ENCODE peak calls at places on chromosomes 7 and 10, in six cellular contexts. L is WTC11, Y is left ventricle myocardium inferior, N is suprapubic skin, B is GM12865, Q is thyroid gland. H is an unnamed sample.

GRCh38 chr10:82742478-82742877 is 867.5 kb downstream of the NRG3 start:
- DNase-seq in L (no peak), Y (no peak), N (no peak), B (no peak), Q (no peak), H (no peak)

GRCh38 chr10:66555061-66555460 is 370.8 kb upstream of the LRRTM3 start:
- DNase-seq in L (no peak), Y (no peak), N (no peak), B (no peak), Q (no peak), H (no peak)

GRCh38 chr10:24723788-24724380 is at the start of gene ARHGAP21:
- DNase-seq in L (peak), Y (peak), N (peak), B (peak), Q (peak), H (peak)

GRCh38 chr10:14586901-14587300 is 187.8 kb downstream of the FAM107B start:
- DNase-seq in L (no peak), Y (no peak), N (no peak), B (no peak), Q (peak), H (no peak)

GRCh38 chr10:80632742-80633141 is 95.0 kb downstream of the SH2D4B start:
- DNase-seq in L (no peak), Y (no peak), N (no peak), B (no peak), Q (no peak), H (no peak)

GRCh38 chr10:15068802-15069201 is 19.8 kb downstream of the ACBD7 start:
- DNase-seq in L (no peak), Y (no peak), N (no peak), B (no peak), Q (no peak), H (no peak)

GRCh38 chr10:32111585-32111984 is 55.4 kb upstream of the KIF5B start:
- DNase-seq in L (no peak), Y (no peak), N (no peak), B (no peak), Q (no peak), H (no peak)

GRCh38 chr10:75240329-75240728 is 4.6 kb upstream of the COMTD1 start:
- DNase-seq in L (no peak), Y (no peak), N (peak), B (no peak), Q (no peak), H (no peak)

GRCh38 chr10:78045237-78045636 is 11.6 kb downstream of the RPS24 start:
- DNase-seq in L (no peak), Y (no peak), N (no peak), B (peak), Q (no peak), H (peak)

GRCh38 chr10:33027088-33027487 is 69.1 kb upstream of the ITGB1 start:
- DNase-seq in L (no peak), Y (no peak), N (no peak), B (no peak), Q (no peak), H (no peak)

GRCh38 chr7:71563276-71563675 is 431.3 kb downstream of the GALNT17 start:
- DNase-seq in L (no peak), Y (no peak), N (no peak), B (no peak), Q (no peak), H (no peak)

GRCh38 chr10:113273151-113273876 is 279.5 kb upstream of the HABP2 start:
- DNase-seq in L (peak), Y (peak), N (no peak), B (no peak), Q (peak), H (no peak)

GRCh38 chr7:55044791-55045190 is 26.0 kb downstream of the EGFR start:
- DNase-seq in L (no peak), Y (no peak), N (no peak), B (no peak), Q (peak), H (no peak)

GRCh38 chr10:131722525-131723264 is 178.1 kb upstream of the PPP2R2D start:
- DNase-seq in L (no peak), Y (no peak), N (peak), B (no peak), Q (no peak), H (no peak)

GRCh38 chr10:17222329-17222728 is 5.7 kb upstream of the VIM start:
- DNase-seq in L (no peak), Y (no peak), N (no peak), B (no peak), Q (no peak), H (no peak)

GRCh38 chr7:108454674-108455523 is 1.3 kb downstream of the NRCAM start:
- DNase-seq in L (peak), Y (no peak), N (no peak), B (no peak), Q (peak), H (peak)

GRCh38 chr7:112337177-112337576 is 113.1 kb upstream of the IFRD1 start:
- DNase-seq in L (no peak), Y (no peak), N (no peak), B (no peak), Q (no peak), H (no peak)

GRCh38 chr7:36979810-36980248 is 255.5 kb upstream of the AOAH start:
- DNase-seq in L (no peak), Y (no peak), N (no peak), B (no peak), Q (no peak), H (no peak)

DNA sequence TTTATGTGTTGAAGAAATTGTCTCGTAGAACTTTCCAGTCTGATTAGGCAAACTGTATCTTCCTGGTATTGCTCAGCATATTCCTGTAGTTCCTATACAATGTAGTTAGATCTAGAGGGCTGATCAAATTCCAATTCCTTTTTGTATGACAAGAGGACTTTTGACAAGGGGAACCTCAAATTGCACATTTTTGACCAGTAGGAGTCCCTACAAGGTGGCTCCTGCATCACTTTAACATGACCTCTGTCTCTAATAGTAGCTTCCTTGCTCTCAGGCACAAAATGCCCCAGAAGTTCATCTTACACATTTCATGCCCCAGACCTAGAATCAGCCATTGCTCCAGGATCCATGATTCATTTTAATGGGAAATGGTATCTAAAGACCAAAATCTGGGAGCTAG is 18.7 kb downstream of the HERPUD2 start:
- DNase-seq in L (no peak), Y (no peak), N (no peak), B (peak), Q (no peak), H (no peak)
- TF ChIP-seq CTCF in L (no peak), Y (no peak), N (no peak), B (no peak), Q (no peak), H (peak)

GRCh38 chr7:140494877-140495276 is 15.6 kb upstream of the MKRN1 start:
- DNase-seq in L (no peak), Y (no peak), N (no peak), B (no peak), Q (no peak), H (no peak)
- TF ChIP-seq CTCF in L (no peak), Y (no peak), N (no peak), B (no peak), Q (no peak), H (no peak)

GRCh38 chr10:110534571-110534970 is 32.9 kb upstream of the SMC3 start:
- DNase-seq in L (no peak), Y (no peak), N (no peak), B (no peak), Q (no peak), H (no peak)

GRCh38 chr10:110540038-110540437 is 27.5 kb upstream of the SMC3 start:
- DNase-seq in L (no peak), Y (no peak), N (no peak), B (peak), Q (no peak), H (no peak)

GRCh38 chr10:110531687-110532086 is 34.0 kb downstream of the DUSP5 start:
- DNase-seq in L (no peak), Y (no peak), N (no peak), B (no peak), Q (no peak), H (no peak)

GRCh38 chr10:110533149-110533548 is 34.3 kb upstream of the SMC3 start:
- DNase-seq in L (no peak), Y (no peak), N (no peak), B (no peak), Q (no peak), H (no peak)

GRCh38 chr10:110535958-110536891 is 31.3 kb upstream of the SMC3 start:
- DNase-seq in L (peak), Y (peak), N (no peak), B (peak), Q (no peak), H (peak)
- TF ChIP-seq CTCF in L (no peak), Y (peak), N (no peak), B (peak), Q (no peak), H (peak)

GRCh38 chr7:2921748-2922147 is 77.6 kb upstream of the GNA12 start:
- DNase-seq in L (peak), Y (no peak), N (no peak), B (no peak), Q (no peak), H (no peak)
- TF ChIP-seq CTCF in L (peak), Y (no peak), N (no peak), B (no peak), Q (no peak), H (no peak)

GRCh38 chr10:93337309-93337721 is 144.8 kb downstream of the MYOF start:
- DNase-seq in L (no peak), Y (no peak), N (no peak), B (peak), Q (no peak), H (no peak)
- TF ChIP-seq CTCF in L (no peak), Y (no peak), N (no peak), B (no peak), Q (no peak), H (no peak)

GRCh38 chr7:590731-591551 is 71.3 kb upstream of the PDGFA start:
- DNase-seq in L (no peak), Y (no peak), N (no peak), B (no peak), Q (no peak), H (no peak)
- TF ChIP-seq CTCF in L (no peak), Y (no peak), N (no peak), B (no peak), Q (no peak), H (no peak)

DNA sequence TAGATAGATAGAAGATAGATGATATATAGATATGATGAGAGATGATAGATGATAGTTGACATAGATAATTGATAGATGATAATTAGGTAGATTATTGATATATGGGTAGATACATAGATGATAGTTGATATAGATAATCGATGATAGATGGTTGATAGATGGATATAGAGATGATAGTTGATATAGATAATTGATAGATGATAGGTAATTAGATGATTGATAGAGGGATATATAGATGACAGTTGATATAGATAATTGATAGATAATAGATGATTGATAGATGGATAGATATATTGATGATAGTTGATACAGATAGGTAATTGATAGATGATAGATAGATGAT is 72.3 kb downstream of the PRR15 start:
- DNase-seq in L (no peak), Y (no peak), N (no peak), B (no peak), Q (no peak), H (no peak)
- TF ChIP-seq CTCF in L (no peak), Y (no peak), N (no peak), B (no peak), Q (no peak), H (no peak)

GRCh38 chr10:21172774-21173432 is 275.8 kb upstream of the NEBL start:
- DNase-seq in L (peak), Y (no peak), N (no peak), B (no peak), Q (peak), H (peak)

GRCh38 chr10:21173433-21173963 is 276.4 kb upstream of the NEBL start:
- DNase-seq in L (no peak), Y (no peak), N (no peak), B (no peak), Q (peak), H (no peak)

GRCh38 chr10:21174670-21175495 is 277.8 kb upstream of the NEBL start:
- DNase-seq in L (no peak), Y (no peak), N (no peak), B (no peak), Q (no peak), H (no peak)

GRCh38 chr10:21175797-21176196 is 278.7 kb upstream of the NEBL start:
- DNase-seq in L (no peak), Y (no peak), N (no peak), B (no peak), Q (peak), H (no peak)

GRCh38 chr10:21173964-21174669 is 277.0 kb upstream of the NEBL start:
- DNase-seq in L (peak), Y (peak), N (peak), B (peak), Q (peak), H (peak)
- TF ChIP-seq CTCF in L (no peak), Y (no peak), N (no peak), B (no peak), Q (no peak), H (no peak)

GRCh38 chr7:816751-817671 is 15.3 kb upstream of the SUN1 start:
- DNase-seq in L (peak), Y (no peak), N (no peak), B (peak), Q (no peak), H (no peak)

GRCh38 chr7:815284-816216 is 16.7 kb upstream of the SUN1 start:
- DNase-seq in L (peak), Y (no peak), N (no peak), B (peak), Q (peak), H (peak)

GRCh38 chr7:820341-820740 is 11.9 kb upstream of the SUN1 start:
- DNase-seq in L (no peak), Y (no peak), N (no peak), B (peak), Q (no peak), H (no peak)

GRCh38 chr7:816300-816750 is 16.0 kb upstream of the SUN1 start:
- DNase-seq in L (peak), Y (peak), N (peak), B (peak), Q (peak), H (peak)

GRCh38 chr7:818031-818699 is 14.1 kb upstream of the SUN1 start:
- DNase-seq in L (no peak), Y (no peak), N (no peak), B (peak), Q (no peak), H (no peak)
- TF ChIP-seq CTCF in L (peak), Y (peak), N (peak), B (peak), Q (no peak), H (no peak)

DNA sequence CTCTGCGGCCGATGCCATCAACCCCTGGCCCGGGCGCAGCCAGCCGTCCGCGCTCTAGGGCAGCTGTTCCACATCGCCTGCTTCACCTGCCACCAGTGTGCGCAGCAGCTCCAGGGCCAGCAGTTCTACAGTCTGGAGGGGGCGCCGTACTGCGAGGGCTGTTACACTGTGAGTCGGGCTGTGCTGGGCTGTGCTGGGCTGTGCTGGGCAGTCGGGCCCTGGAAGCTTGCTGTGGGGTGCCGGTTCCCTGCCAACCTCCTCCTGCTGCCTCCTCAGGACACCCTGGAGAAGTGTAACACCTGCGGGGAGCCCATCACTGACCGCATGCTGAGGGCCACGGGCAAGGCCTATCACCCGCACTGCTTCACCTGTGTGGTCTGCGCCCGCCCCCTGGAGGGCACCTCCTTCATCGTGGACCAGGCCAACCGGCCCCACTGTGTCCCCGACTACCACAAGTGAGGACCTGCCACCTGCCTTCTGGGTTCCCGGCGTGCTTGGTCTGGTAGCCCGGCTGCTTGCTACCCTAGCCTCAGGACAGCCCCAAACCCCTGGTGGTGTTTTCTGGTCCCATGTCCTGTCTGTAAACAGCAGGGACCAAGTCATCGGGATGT is 7.5 kb downstream of the ZYX start:
- DNase-seq in L (peak), Y (no peak), N (no peak), B (no peak), Q (no peak), H (no peak)
- TF ChIP-seq CTCF in L (peak), Y (no peak), N (no peak), B (no peak), Q (no peak), H (no peak)

H was measured in GM10248.